ENCODE peak calls at places on chromosomes 4 and X, in six cellular contexts. J is foreskin fibroblast, G is gastrocnemius medialis, C is A549, W is adrenal gland, D is AG10803. R is an unnamed sample.

GRCh38 chr4:12679217-12679616 is 804.9 kb downstream of the RAB28 start:
- DNase-seq in C (no peak), W (no peak), D (no peak), J (no peak), G (no peak), R (peak)

GRCh38 chr4:123784626-123785025 is 388.0 kb downstream of the SPRY1 start:
- DNase-seq in C (no peak), J (no peak), D (peak), W (no peak), G (no peak), R (no peak)

GRCh38 chr4:13323916-13324315 is 160.2 kb downstream of the RAB28 start:
- DNase-seq in J (no peak), C (no peak), D (peak), W (no peak), G (no peak), R (no peak)

GRCh38 chr4:40586034-40586433 is 43.6 kb downstream of the RBM47 start:
- DNase-seq in W (no peak), D (peak), C (no peak), G (no peak), J (no peak), R (no peak)

GRCh38 chrX:41922125-41922521 is 1.2 kb downstream of the CASK start:
- DNase-seq in W (no peak), D (peak), C (no peak), G (no peak), J (no peak), R (peak)

GRCh38 chr4:125398263-125398662 is 83.5 kb downstream of the FAT4 start:
- DNase-seq in G (no peak), C (no peak), D (no peak), J (no peak), W (no peak), R (no peak)

GRCh38 chr4:22733816-22734215 is 41.1 kb downstream of the GBA3 start:
- DNase-seq in G (no peak), W (no peak), D (no peak), C (no peak), J (no peak), R (no peak)

GRCh38 chr4:1552451-1552850 is 131.7 kb downstream of the FAM53A start:
- DNase-seq in W (no peak), J (no peak), G (no peak), D (no peak), C (no peak), R (no peak)

GRCh38 chrX:30504309-30504708 is 73.3 kb downstream of the TASL start:
- DNase-seq in J (no peak), W (no peak), G (no peak), D (peak), C (no peak), R (peak)

GRCh38 chr4:126051709-126052424 is 737.1 kb downstream of the FAT4 start:
- DNase-seq in W (no peak), D (peak), J (peak), C (no peak), G (no peak), R (peak)

GRCh38 chr4:128757712-128758111 is 51.8 kb upstream of the JADE1 start:
- DNase-seq in W (peak), J (peak), D (peak), C (no peak), G (peak), R (no peak)

GRCh38 chr4:78099058-78099457 is 41.9 kb downstream of the FRAS1 start:
- DNase-seq in D (no peak), J (no peak), G (no peak), C (no peak), W (no peak), R (no peak)

GRCh38 chr4:17018013-17018412 is 119.6 kb upstream of the LDB2 start:
- DNase-seq in W (no peak), C (no peak), G (no peak), J (no peak), D (no peak), R (peak)

GRCh38 chrX:30831082-30831481 is 58.0 kb downstream of the TAB3 start:
- DNase-seq in J (no peak), W (no peak), D (no peak), C (no peak), G (no peak), R (no peak)

GRCh38 chrX:148661035-148661434 is 160.6 kb downstream of the AFF2 start:
- DNase-seq in W (no peak), J (no peak), C (no peak), D (peak), G (no peak), R (peak)

GRCh38 chr4:107044170-107044569 is 8.1 kb upstream of the DKK2 start:
- DNase-seq in G (no peak), W (no peak), C (no peak), D (no peak), J (no peak), R (no peak)

GRCh38 chr4:211033-211511 is 86.8 kb downstream of the ZNF718 start:
- DNase-seq in C (no peak), D (no peak), W (no peak), G (no peak), J (no peak), R (no peak)

GRCh38 chr4:145181091-145181501 is 707 bp upstream of the OTUD4 start:
- DNase-seq in D (no peak), W (no peak), G (no peak), J (no peak), C (no peak), R (no peak)

GRCh38 chr4:1516261-1516660 is 110.0 kb upstream of the NKX1-1 start:
- DNase-seq in J (no peak), D (no peak), C (no peak), W (no peak), G (no peak), R (no peak)

GRCh38 chr4:5957091-5957490 is 61.1 kb downstream of the C4orf50 start:
- DNase-seq in G (no peak), C (no peak), D (no peak), J (no peak), W (no peak), R (no peak)

GRCh38 chr4:99134586-99134985 is 9.5 kb downstream of the ADH4 start:
- DNase-seq in J (no peak), D (no peak), W (no peak), G (no peak), C (no peak), R (peak)

GRCh38 chr4:41297832-41298231 is 41.1 kb downstream of the UCHL1 start:
- DNase-seq in W (no peak), D (no peak), J (no peak), C (no peak), G (no peak), R (no peak)

GRCh38 chrX:133601116-133601515 is 185.8 kb upstream of the GPC4 start:
- DNase-seq in J (no peak), G (no peak), W (no peak), D (no peak), C (no peak), R (no peak)

GRCh38 chrX:112642349-112642748 is 37.4 kb downstream of the LHFPL1 start:
- DNase-seq in W (peak), D (peak), C (peak), J (no peak), G (no peak), R (peak)

GRCh38 chr4:2804449-2804972 is 11.6 kb downstream of the SH3BP2 start:
- DNase-seq in C (no peak), W (peak), J (no peak), G (no peak), D (no peak), R (no peak)

GRCh38 chr4:56226579-56226978 is 160.7 kb downstream of the AASDH start:
- DNase-seq in W (no peak), D (no peak), J (no peak), C (no peak), G (no peak), R (no peak)

GRCh38 chr4:37188100-37188499 is 56.4 kb upstream of the NWD2 start:
- DNase-seq in C (no peak), G (no peak), D (no peak), W (no peak), J (no peak), R (no peak)

GRCh38 chr4:1154523-1155182 is 17.7 kb downstream of the SPON2 start:
- DNase-seq in C (no peak), J (no peak), W (peak), G (no peak), D (peak), R (no peak)

GRCh38 chr4:151522790-151523332 is 113.9 kb downstream of the FHIP1A start:
- DNase-seq in J (no peak), G (no peak), C (no peak), D (no peak), W (no peak), R (no peak)

GRCh38 chr4:72442715-72443114 is 126.3 kb downstream of the ADAMTS3 start:
- DNase-seq in D (no peak), J (no peak), C (no peak), W (no peak), G (no peak), R (no peak)

GRCh38 chr4:98663226-98664006 is 5.0 kb upstream of the TSPAN5 start:
- DNase-seq in C (no peak), J (no peak), W (no peak), G (no peak), D (no peak), R (no peak)

GRCh38 chr4:107896158-107896645 is 35.1 kb upstream of the CYP2U1 start:
- DNase-seq in W (no peak), C (peak), D (peak), G (no peak), J (peak), R (peak)

GRCh38 chr4:129179276-129179675 is 83.3 kb downstream of the C4orf33 start:
- DNase-seq in J (no peak), D (no peak), G (no peak), W (no peak), C (no peak), R (no peak)

GRCh38 chrX:16162391-16162790 is 4.9 kb upstream of the MAGEB17 start:
- DNase-seq in D (no peak), J (no peak), G (no peak), W (no peak), C (no peak), R (no peak)

GRCh38 chr4:38371391-38371851 is 292.6 kb upstream of the KLF3 start:
- DNase-seq in W (no peak), D (peak), G (no peak), J (peak), C (no peak), R (peak)

GRCh38 chr4:94407846-94408245 is 43.9 kb upstream of the PDLIM5 start:
- DNase-seq in D (peak), C (no peak), W (no peak), G (no peak), J (no peak), R (peak)

GRCh38 chr4:54169176-54169575 is 59.9 kb upstream of the PDGFRA start:
- DNase-seq in W (no peak), G (no peak), C (no peak), J (peak), D (peak), R (peak)

GRCh38 chr4:60648774-60649173 is 551.4 kb upstream of the ADGRL3 start:
- DNase-seq in W (no peak), J (no peak), C (no peak), D (no peak), G (no peak), R (no peak)

GRCh38 chrX:102712967-102713677 is 874 bp downstream of the GPRASP2 start:
- DNase-seq in J (peak), C (peak), W (peak), D (peak), G (peak), R (peak)

GRCh38 chrX:102715967-102716366 is 3.7 kb downstream of the GPRASP2 start:
- DNase-seq in C (no peak), G (no peak), W (no peak), D (no peak), J (no peak), R (no peak)

GRCh38 chrX:102712216-102712966 is at the start of gene GPRASP2:
- DNase-seq in C (no peak), W (peak), J (peak), G (peak), D (peak), R (no peak)

GRCh38 chrX:102711872-102712215 is 404 bp upstream of the GPRASP2 start:
- DNase-seq in D (no peak), C (no peak), G (no peak), J (no peak), W (no peak), R (no peak)

GRCh38 chrX:102714994-102715393 is 2.7 kb downstream of the GPRASP2 start:
- DNase-seq in W (no peak), G (no peak), J (no peak), D (peak), C (no peak), R (no peak)
- TF ChIP-seq CTCF in W (no peak), G (no peak), J (no peak), D (peak), C (no peak), R (no peak)

GRCh38 chrX:9786839-9787635 is 808 bp downstream of the SHROOM2 start:
- DNase-seq in J (no peak), D (peak), G (no peak), C (no peak), W (no peak), R (no peak)
- H3K4me3 ChIP-seq in J (peak), D (no peak), G (peak), C (peak), W (no peak), R (peak)

DNA sequence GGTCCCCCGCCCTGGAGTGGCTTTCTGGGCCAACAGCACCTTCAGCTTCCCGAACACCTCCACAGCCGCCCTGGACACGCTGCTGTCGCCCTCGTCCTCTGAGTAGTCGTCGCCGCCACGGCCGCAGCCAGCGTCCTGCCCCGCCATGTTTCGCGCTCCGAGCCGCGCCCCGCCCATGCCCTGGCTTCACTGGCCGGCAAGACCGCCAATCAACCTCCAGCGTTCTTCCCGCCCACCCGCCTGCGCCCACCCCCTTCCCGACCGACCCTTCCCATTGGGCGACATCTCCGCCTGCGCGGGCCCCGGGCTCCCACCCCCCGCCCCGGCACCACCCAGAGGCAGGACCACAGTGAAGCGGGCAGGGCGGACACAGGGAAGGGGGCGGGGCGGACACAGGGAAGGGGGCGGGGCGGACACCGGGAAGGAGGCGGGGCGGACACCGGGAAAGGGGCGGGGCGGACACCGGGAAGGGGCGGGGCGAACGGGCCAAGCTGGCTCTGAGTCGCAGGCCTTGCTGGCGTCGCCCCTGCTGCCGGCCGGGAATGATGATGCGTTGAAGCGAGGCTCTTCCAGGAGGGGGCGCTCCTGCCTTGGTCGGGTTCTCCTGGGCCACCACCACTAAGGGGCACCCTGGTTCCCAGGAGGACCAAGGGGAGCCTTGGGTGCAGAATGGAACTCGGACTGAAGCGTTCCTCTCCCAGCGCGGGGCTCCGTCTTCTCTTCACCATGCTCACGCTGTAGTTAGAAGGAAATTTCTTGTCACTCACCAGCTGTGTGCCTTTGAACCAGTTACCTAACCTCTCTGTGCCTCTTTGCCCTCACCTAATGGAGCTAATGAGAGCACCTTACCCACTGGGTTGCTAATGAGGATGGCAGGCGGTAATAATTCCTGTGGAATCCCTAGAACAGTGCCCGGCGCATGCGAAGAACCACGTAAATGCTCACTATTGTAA is at the start of gene HAUS7:
- DNase-seq in C (peak), G (peak), W (peak), D (peak), J (peak), R (peak)
- TF ChIP-seq CTCF in C (peak), G (peak), W (peak), D (peak), J (peak), R (peak)

DNA sequence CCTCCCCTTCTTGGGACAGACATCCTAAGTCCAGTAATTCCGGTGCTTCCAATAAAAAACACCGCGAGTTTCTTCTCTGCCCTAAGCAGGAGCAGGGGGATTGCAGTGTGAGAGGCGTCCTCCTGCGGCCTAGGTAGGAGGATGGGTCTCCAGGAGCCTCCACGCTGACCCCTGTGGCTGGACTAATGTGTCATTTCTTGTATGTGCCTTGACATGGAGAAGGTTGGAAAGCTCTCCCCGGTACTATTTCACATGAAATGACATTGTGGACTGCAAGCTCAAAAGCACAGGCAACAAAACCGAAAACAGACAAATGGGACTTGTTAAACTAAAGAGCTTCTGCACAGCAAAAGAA is 66.6 kb upstream of the ENPP6 start:
- DNase-seq in G (no peak), C (no peak), D (no peak), W (no peak), J (no peak), R (no peak)
- H3K4me3 ChIP-seq in G (no peak), C (no peak), D (no peak), W (no peak), J (no peak), R (no peak)

GRCh38 chr4:162732871-162733270 is 433.8 kb downstream of the NAF1 start:
- DNase-seq in C (no peak), W (no peak), G (no peak), J (no peak), D (peak), R (no peak)

DNA sequence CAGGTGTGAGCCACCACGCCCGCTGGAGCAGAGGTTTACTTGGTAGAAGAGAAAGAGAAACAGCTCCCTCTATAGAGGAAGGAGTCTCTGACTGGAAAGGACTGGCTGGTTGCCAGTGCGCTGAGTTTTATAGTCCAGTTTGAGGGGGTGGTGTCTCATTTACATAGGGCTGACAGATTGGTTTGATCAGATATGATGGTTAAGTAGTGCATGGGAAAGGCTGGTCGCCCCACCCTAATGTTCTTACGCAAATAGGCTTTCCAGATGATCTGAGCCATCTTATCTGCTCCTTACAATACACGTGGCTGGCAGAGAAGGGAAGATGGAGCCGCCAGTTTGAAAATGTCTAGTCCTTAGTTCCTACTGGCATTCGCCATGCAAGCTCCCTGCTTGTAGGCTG is 439.5 kb downstream of the NAF1 start:
- DNase-seq in W (no peak), C (no peak), G (no peak), J (no peak), D (no peak), R (no peak)
- TF ChIP-seq CTCF in W (no peak), C (no peak), G (no peak), J (no peak), D (no peak), R (no peak)